ENCODE peak calls at places on chromosomes 5 and 9, in six cellular contexts. X is bronchial epithelial cell; E is K562; T is left ventricle myocardium inferior; Q is CD8-positive, alpha-beta T cell; N is psoas muscle. V is an unnamed sample. For H3K27me3, the result is how much of the 10 kb centered on the place peaks cover.

GRCh38 chr9:137397675-137398423 is 25.1 kb downstream of the EXD3 start:
- DNase-seq in X (no peak), E (no peak), T (no peak), Q (no peak), N (no peak), V (no peak)

GRCh38 chr5:72147601-72148000 is 40.3 kb downstream of the MAP1B start:
- DNase-seq in X (no peak), E (no peak), T (no peak), Q (no peak), N (no peak), V (no peak)

GRCh38 chr9:91085499-91086291 is 276.0 kb downstream of the AUH start:
- DNase-seq in X (no peak), E (no peak), T (no peak), Q (no peak), N (no peak), V (no peak)

GRCh38 chr9:110582156-110582555 is 2.6 kb upstream of the SVEP1 start:
- DNase-seq in X (no peak), E (no peak), T (no peak), Q (no peak), N (no peak), V (no peak)

GRCh38 chr5:80245986-80246781 is 9.7 kb downstream of the SERINC5 start:
- DNase-seq in X (no peak), E (no peak), T (no peak), Q (no peak), N (no peak), V (no peak)

GRCh38 chr9:124590886-124591641 is 83.9 kb upstream of the NR5A1 start:
- DNase-seq in X (peak), E (no peak), T (no peak), Q (no peak), N (no peak), V (no peak)

GRCh38 chr5:85931220-85931619 is 686.5 kb upstream of the COX7C start:
- DNase-seq in X (no peak), E (no peak), T (no peak), Q (no peak), N (no peak), V (no peak)

GRCh38 chr5:9924614-9925013 is 294.5 kb upstream of the TAS2R1 start:
- DNase-seq in X (peak), E (no peak), T (no peak), Q (no peak), N (no peak), V (no peak)

GRCh38 chr9:110066929-110067716 is 140.8 kb downstream of the C9orf152 start:
- DNase-seq in X (no peak), E (no peak), T (no peak), Q (no peak), N (no peak), V (no peak)

GRCh38 chr5:169850407-169850806 is 129.9 kb downstream of the INSYN2B start:
- DNase-seq in X (no peak), E (no peak), T (no peak), Q (no peak), N (no peak), V (no peak)

GRCh38 chr9:104941597-104941996 is 13.6 kb upstream of the ABCA1 start:
- DNase-seq in X (no peak), E (no peak), T (no peak), Q (no peak), N (no peak), V (no peak)

GRCh38 chr5:1441166-1441865 is 3.9 kb downstream of the SLC6A3 start:
- DNase-seq in X (no peak), E (no peak), T (no peak), Q (no peak), N (peak), V (no peak)

GRCh38 chr5:882253-883185 is 10.1 kb downstream of the BRD9 start:
- DNase-seq in X (no peak), E (no peak), T (no peak), Q (no peak), N (no peak), V (no peak)

GRCh38 chr9:137705443-137705863 is 86.6 kb downstream of the EHMT1 start:
- DNase-seq in X (no peak), E (no peak), T (no peak), Q (peak), N (no peak), V (no peak)

GRCh38 chr9:69932901-69933300 is 110.7 kb upstream of the MAMDC2 start:
- DNase-seq in X (peak), E (peak), T (no peak), Q (no peak), N (no peak), V (peak)

GRCh38 chr5:79512692-79513518 is 1.0 kb downstream of the HOMER1 start:
- DNase-seq in X (peak), E (peak), T (no peak), Q (no peak), N (no peak), V (no peak)

GRCh38 chr9:136634904-136635303 is 27.8 kb upstream of the EGFL7 start:
- DNase-seq in X (no peak), E (no peak), T (no peak), Q (no peak), N (no peak), V (no peak)

GRCh38 chr5:133995903-133996563 is 8.7 kb downstream of the VDAC1 start:
- DNase-seq in X (no peak), E (no peak), T (no peak), Q (no peak), N (peak), V (peak)

GRCh38 chr9:98132158-98132557 is 13.1 kb upstream of the TRIM14 start:
- DNase-seq in X (no peak), E (no peak), T (no peak), Q (no peak), N (no peak), V (no peak)

GRCh38 chr5:132808448-132808847 is 4.7 kb upstream of the SOWAHA start:
- DNase-seq in X (no peak), E (no peak), T (no peak), Q (no peak), N (no peak), V (no peak)

GRCh38 chr5:135061001-135061400 is 27.0 kb upstream of the PITX1 start:
- DNase-seq in X (no peak), E (no peak), T (no peak), Q (no peak), N (no peak), V (no peak)

GRCh38 chr9:93254806-93255519 is 71.0 kb downstream of the WNK2 start:
- DNase-seq in X (no peak), E (no peak), T (no peak), Q (no peak), N (no peak), V (no peak)

GRCh38 chr9:91995000-91995399 is 45.0 kb upstream of the ROR2 start:
- DNase-seq in X (no peak), E (no peak), T (no peak), Q (no peak), N (no peak), V (no peak)

GRCh38 chr5:149745-150450 is 41.4 kb upstream of the LRRC14B start:
- DNase-seq in X (peak), E (no peak), T (no peak), Q (no peak), N (no peak), V (no peak)

GRCh38 chr5:65190328-65191053 is 291.2 kb downstream of the ADAMTS6 start:
- DNase-seq in X (peak), E (no peak), T (no peak), Q (no peak), N (no peak), V (no peak)

GRCh38 chr5:150638488-150639316 is 1.8 kb upstream of the SYNPO start:
- DNase-seq in X (no peak), E (no peak), T (no peak), Q (no peak), N (no peak), V (peak)

GRCh38 chr5:95731571-95732554 is 727 bp downstream of the RHOBTB3 start:
- DNase-seq in X (peak), E (no peak), T (peak), Q (peak), N (peak), V (peak)

GRCh38 chr5:44952376-44952775 is 143.6 kb downstream of the MRPS30 start:
- DNase-seq in X (peak), E (peak), T (no peak), Q (no peak), N (no peak), V (peak)

GRCh38 chr5:79305706-79306105 is 69.8 kb downstream of the JMY start:
- DNase-seq in X (peak), E (no peak), T (no peak), Q (no peak), N (no peak), V (no peak)

GRCh38 chr5:135750506-135750905 is 84.0 kb upstream of the SLC25A48 start:
- DNase-seq in X (no peak), E (no peak), T (no peak), Q (no peak), N (no peak), V (no peak)

GRCh38 chr5:120767171-120767820 is 303.2 kb downstream of the PRR16 start:
- DNase-seq in X (peak), E (no peak), T (no peak), Q (no peak), N (no peak), V (no peak)

GRCh38 chr5:16819522-16820167 is 116.4 kb downstream of the MYO10 start:
- DNase-seq in X (peak), E (no peak), T (no peak), Q (no peak), N (no peak), V (no peak)

GRCh38 chr9:93230601-93231000 is 46.7 kb downstream of the WNK2 start:
- DNase-seq in X (no peak), E (no peak), T (no peak), Q (no peak), N (no peak), V (no peak)

DNA sequence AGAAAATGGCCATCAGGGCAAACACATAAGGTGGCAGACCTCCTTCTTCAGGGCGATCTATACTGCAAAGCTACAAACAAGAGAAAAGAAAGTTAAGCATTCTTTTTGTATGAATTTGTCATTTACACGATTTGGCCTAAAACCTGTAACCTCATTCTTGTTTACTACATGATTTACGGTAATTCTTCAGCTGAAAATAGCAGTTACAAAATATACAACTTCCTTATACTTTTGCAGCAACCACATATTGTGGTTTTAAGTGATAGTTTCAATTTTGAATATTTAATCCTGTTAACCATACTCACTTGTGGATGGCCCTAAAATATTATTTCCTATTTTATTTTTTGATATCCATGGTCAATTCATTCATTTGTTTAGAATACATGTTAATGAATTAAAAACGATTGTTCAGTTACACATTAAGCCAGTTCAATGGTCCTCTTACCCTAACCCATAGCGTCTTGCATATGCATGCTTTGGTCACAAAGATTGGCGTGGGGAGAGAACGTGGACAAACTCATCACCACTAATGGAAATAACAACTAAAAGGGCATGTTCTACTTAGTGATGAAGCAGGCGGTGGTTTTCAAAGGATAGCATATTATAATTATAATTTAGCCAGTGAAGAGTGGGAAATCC is 16.6 kb downstream of the TUT7 start:
- DNase-seq in X (no peak), E (no peak), T (no peak), Q (no peak), N (no peak), V (no peak)
- H3K4me3 ChIP-seq in X (no peak), E (no peak), T (no peak), Q (peak), N (no peak), V (no peak)

GRCh38 chr5:123093279-123094226 is 4.5 kb downstream of the PRDM6 start:
- DNase-seq in X (no peak), E (no peak), T (no peak), Q (no peak), N (no peak), V (no peak)

GRCh38 chr5:123094227-123094918 is 5.3 kb downstream of the PRDM6 start:
- DNase-seq in X (no peak), E (no peak), T (no peak), Q (no peak), N (no peak), V (no peak)

GRCh38 chr5:123095694-123096120 is 6.7 kb downstream of the PRDM6 start:
- DNase-seq in X (no peak), E (no peak), T (no peak), Q (no peak), N (no peak), V (no peak)

GRCh38 chr5:123097483-123097870 is 8.4 kb downstream of the PRDM6 start:
- DNase-seq in X (no peak), E (no peak), T (no peak), Q (no peak), N (no peak), V (no peak)

GRCh38 chr5:123094919-123095693 is 6.1 kb downstream of the PRDM6 start:
- DNase-seq in X (no peak), E (no peak), T (no peak), Q (no peak), N (no peak), V (no peak)
- H3K27me3 ChIP-seq in X (half or more), E (half or more), T (half or more), Q (under half), N (under half), V (half or more)

GRCh38 chr5:176388341-176389113 is at the start of the genes HIGD2A and NOP16:
- DNase-seq in X (peak), E (peak), T (peak), Q (peak), N (peak), V (peak)
- TF ChIP-seq CTCF in X (no peak), E (no peak), T (peak), Q (no peak), N (no peak), V (no peak)

GRCh38 chr5:74393943-74394342 is 246.6 kb downstream of the ENC1 start:
- DNase-seq in X (no peak), E (no peak), T (no peak), Q (no peak), N (no peak), V (no peak)
- H3K4me3 ChIP-seq in X (no peak), E (no peak), T (no peak), Q (no peak), N (no peak), V (no peak)

DNA sequence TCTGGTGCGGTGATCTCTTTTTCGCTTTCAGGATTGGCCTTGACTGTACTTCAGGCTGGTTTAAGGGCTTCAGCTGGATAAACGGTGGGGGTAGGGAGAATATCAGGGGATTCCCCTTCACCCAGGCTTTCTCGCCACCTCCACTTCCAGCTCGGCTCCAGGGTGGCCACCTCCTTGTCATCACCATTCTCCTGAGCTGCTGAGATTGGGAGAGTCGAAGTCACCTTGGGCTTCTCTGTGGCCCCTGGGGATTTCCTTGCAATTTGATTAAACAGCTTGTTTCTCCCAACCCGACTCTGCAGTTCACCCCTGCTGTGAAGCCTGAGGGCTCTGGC is 964 bp downstream of the BSPRY start:
- DNase-seq in X (no peak), E (no peak), T (no peak), Q (no peak), N (no peak), V (peak)
- H3K27me3 ChIP-seq in X (under half), E (under half), T (half or more), Q (under half), N (under half), V (under half)

DNA sequence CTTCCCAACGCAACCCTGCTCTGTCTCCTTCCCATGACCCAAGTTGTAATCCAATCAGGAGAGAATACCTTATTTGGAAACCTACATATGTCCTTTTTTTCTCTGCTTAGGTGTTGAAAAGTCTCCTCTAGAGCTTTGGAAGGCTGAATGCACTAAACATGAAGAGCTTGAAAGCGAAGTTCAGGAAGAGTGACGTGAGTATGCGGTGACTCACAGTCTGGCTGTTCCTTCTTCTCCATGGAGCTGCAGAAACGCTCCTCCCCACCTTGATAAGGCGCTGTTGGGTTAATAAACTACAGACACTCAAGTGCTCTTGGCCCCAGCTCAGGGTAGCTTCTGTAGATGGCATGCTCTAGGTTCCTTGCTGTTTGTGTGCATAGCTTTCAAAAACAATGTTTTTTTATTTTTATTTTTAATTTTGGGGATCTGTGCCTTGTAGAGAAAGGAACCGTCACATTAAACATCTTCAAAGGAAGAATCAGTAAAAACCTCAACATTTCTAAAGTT is 30.7 kb downstream of the RAI14 start:
- DNase-seq in X (peak), E (peak), T (peak), Q (no peak), N (peak), V (no peak)
- TF ChIP-seq CTCF in X (peak), E (peak), T (no peak), Q (no peak), N (no peak), V (no peak)

GRCh38 chr5:180395540-180396274 is 42.6 kb upstream of the GFPT2 start:
- DNase-seq in X (no peak), E (peak), T (no peak), Q (no peak), N (peak), V (no peak)
- H3K4me3 ChIP-seq in X (no peak), E (no peak), T (no peak), Q (no peak), N (no peak), V (no peak)

DNA sequence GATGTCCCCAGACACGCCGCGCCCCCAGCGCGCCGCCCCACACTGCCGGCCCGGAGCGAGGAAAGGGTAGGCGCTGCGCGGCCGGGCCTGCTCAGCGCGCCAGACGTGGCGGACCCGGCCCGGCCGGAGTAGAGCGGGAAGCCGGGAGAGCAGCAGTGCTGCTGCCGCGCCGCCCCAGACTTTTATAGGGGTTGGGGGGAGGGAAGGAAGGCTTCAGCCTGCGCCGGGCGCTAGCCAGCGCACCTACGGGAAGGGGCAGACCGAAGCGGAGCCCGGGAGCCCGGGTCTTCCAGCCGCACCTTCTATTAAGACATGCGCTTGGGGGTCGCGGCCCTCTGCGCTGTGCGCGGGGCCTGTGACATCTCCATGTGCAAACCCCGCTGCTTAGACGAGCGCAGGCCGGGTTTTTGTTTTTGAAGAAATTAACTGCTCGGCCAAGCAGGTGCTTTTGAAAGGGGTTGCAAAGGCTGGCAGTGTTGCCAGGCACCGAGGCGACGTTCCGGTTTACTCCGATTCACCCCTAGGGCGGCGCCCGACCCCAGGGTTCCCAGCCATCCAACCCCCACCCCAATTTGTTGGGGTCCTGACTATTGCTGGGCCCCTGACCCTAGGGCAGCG is 361 bp upstream of the PAX5 start:
- DNase-seq in X (no peak), E (no peak), T (no peak), Q (no peak), N (no peak), V (no peak)
- H3K27me3 ChIP-seq in X (half or more), E (half or more), T (half or more), Q (half or more), N (half or more), V (under half)

DNA sequence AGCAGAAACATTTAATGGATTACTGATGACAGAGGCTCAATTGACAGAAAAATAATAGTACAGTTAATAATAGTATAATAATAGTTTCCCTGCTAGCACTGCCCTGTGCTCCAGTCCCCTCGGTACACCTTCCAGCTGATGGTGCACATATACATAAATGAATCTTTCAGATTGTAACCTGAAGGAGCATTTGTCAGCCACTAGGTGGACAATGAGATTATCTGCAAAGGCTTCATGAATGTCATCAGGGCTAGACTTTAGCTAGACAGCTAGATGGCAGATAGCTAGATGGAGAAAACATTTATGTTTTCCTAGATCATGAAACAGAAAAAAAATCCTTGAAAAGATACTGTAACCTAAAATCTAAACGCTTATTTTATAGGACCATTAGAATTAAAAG is 304.4 kb upstream of the SMC2 start:
- DNase-seq in X (peak), E (peak), T (no peak), Q (no peak), N (no peak), V (no peak)
- TF ChIP-seq CTCF in X (peak), E (peak), T (peak), Q (no peak), N (peak), V (peak)

DNA sequence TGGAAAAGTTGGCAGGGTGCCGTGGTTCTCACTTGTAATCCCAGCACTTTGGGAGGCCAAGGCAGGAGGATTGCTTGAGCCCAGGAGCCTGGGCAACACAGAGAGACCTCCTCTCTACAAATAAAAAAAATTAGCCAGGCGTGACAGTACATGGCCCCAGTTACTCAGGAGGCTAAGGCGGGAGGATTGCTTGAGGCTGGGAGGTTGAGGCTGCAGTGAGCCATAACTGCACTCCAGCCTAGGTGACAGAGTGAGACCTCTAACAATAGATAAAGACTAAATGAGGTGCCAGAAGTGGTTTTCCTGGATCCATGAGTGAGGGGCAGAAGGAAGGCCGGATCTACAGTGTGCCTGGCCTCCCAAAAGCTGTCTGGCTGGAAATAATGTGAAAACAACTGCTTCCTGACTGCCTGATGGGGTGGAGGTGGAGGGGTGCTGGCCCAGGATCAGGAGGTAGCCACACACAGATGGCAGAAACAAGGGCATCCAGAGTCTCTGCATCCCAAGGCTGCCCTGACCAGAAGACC is 4.1 kb downstream of the SHB start:
- DNase-seq in X (no peak), E (no peak), T (no peak), Q (no peak), N (no peak), V (no peak)
- H3K4me3 ChIP-seq in X (no peak), E (no peak), T (peak), Q (no peak), N (peak), V (no peak)

V was measured in BE2C.